ENCODE peak calls at places on chromosomes 7 and 10, in nine cellular contexts. F, D, T, M, N, V, Q, J and Z are unnamed samples.

GRCh38 chr7:112204776-112205347 is 1.3 kb downstream of the DOCK4 start:
- DNase-seq in T (no peak), F (no peak), N (peak), J (no peak), V (no peak), M (no peak), Q (no peak), D (no peak), Z (peak)

GRCh38 chr10:96840841-96841518 is 8.9 kb downstream of the LCOR start:
- DNase-seq in M (no peak), N (no peak), Q (peak), T (no peak), D (no peak), F (no peak), J (no peak), V (no peak), Z (no peak)

GRCh38 chr10:77498210-77498609 is 139.4 kb downstream of the KCNMA1 start:
- DNase-seq in T (no peak), D (no peak), N (no peak), M (no peak), J (no peak), Q (no peak), F (no peak), V (no peak), Z (no peak)

GRCh38 chr10:10164845-10165244 is 852.8 kb upstream of the CELF2 start:
- DNase-seq in Q (no peak), N (no peak), T (no peak), M (no peak), F (no peak), J (no peak), V (no peak), D (no peak), Z (no peak)

GRCh38 chr10:23065549-23065948 is 29.8 kb upstream of the MSRB2 start:
- DNase-seq in D (no peak), M (peak), V (peak), N (no peak), J (no peak), T (no peak), Q (peak), F (peak), Z (peak)

GRCh38 chr10:130848855-130849254 is 462.7 kb downstream of the TCERG1L start:
- DNase-seq in M (no peak), V (no peak), D (no peak), N (no peak), T (no peak), Q (no peak), F (no peak), J (no peak), Z (no peak)

GRCh38 chr7:26584964-26585650 is 279.3 kb downstream of the SKAP2 start:
- DNase-seq in D (no peak), M (no peak), T (no peak), J (no peak), N (no peak), F (no peak), V (no peak), Q (no peak), Z (no peak)

GRCh38 chr7:33062023-33062781 is at the start of gene NT5C3A:
- DNase-seq in N (peak), D (peak), T (no peak), J (peak), M (no peak), V (no peak), F (peak), Q (no peak), Z (peak)

GRCh38 chr7:132580277-132580676 is 4.0 kb upstream of the PLXNA4 start:
- DNase-seq in V (no peak), J (no peak), D (no peak), F (no peak), N (no peak), Q (no peak), M (no peak), T (no peak), Z (no peak)

GRCh38 chr7:142875456-142875855 is 10.1 kb downstream of the TRPV6 start:
- DNase-seq in Q (no peak), N (no peak), V (no peak), M (no peak), D (no peak), F (peak), J (no peak), T (no peak), Z (no peak)